ENCODE peak calls at places on chromosome 15, in eight cellular contexts. H is CD8-positive, alpha-beta memory T cell; Q is mesendoderm; I is cardiac muscle cell; N is body of pancreas; M is GM23338; O is ovary; F is psoas muscle. R is an unnamed sample.

GRCh38 chr15:80308002-80308401 is 56.0 kb upstream of the CTXND1 start:
- DNase-seq in H (no peak), Q (peak; percentile 69), I (no peak), N (no peak), M (peak; percentile 77), O (no peak), F (no peak), R (no peak)

GRCh38 chr15:83471307-83471866 is 24.2 kb downstream of the SH3GL3 start:
- DNase-seq in H (no peak), Q (no peak), I (no peak), N (no peak), M (no peak), O (no peak), F (no peak), R (no peak)

GRCh38 chr15:86773766-86774165 is 694.1 kb downstream of the AGBL1 start:
- DNase-seq in H (no peak), Q (no peak), I (no peak), N (no peak), M (peak; percentile 1), O (no peak), F (no peak), R (no peak)

GRCh38 chr15:79082363-79083070 is 8.1 kb downstream of the RASGRF1 start:
- DNase-seq in H (no peak), Q (no peak), I (no peak), N (no peak), M (no peak), O (no peak), F (no peak), R (no peak)

GRCh38 chr15:90213123-90213817 is 12.1 kb downstream of the SEMA4B start:
- DNase-seq in H (no peak), Q (peak; percentile 18), I (no peak), N (peak; percentile 93), M (no peak), O (no peak), F (no peak), R (peak; percentile 48)

GRCh38 chr15:25465835-25466234 is 27.0 kb upstream of the UBE3A start:
- DNase-seq in H (no peak), Q (no peak), I (no peak), N (no peak), M (no peak), O (no peak), F (no peak), R (no peak)

GRCh38 chr15:69574506-69574905 is 121.9 kb downstream of the RPLP1 start:
- DNase-seq in H (no peak), Q (no peak), I (no peak), N (no peak), M (no peak), O (no peak), F (no peak), R (no peak)

GRCh38 chr15:35705885-35706590 is 160.1 kb upstream of the DPH6 start:
- DNase-seq in H (no peak), Q (peak; percentile 29), I (no peak), N (peak; percentile 20), M (no peak), O (no peak), F (no peak), R (no peak)

GRCh38 chr15:98856540-98856907 is 151.1 kb downstream of the PGPEP1L start:
- DNase-seq in H (no peak), Q (no peak), I (no peak), N (no peak), M (no peak), O (no peak), F (no peak), R (peak; percentile 49)

GRCh38 chr15:29698030-29698701 is 124.1 kb downstream of the TJP1 start:
- DNase-seq in H (no peak), Q (peak; percentile 39), I (peak; percentile 19), N (no peak), M (no peak), O (no peak), F (no peak), R (peak; percentile 84)

GRCh38 chr15:60975951-60976350 is 253.2 kb downstream of the RORA start:
- DNase-seq in H (no peak), Q (peak; percentile 60), I (no peak), N (no peak), M (no peak), O (no peak), F (no peak), R (no peak)

GRCh38 chr15:73165844-73166243 is 113.6 kb downstream of the NEO1 start:
- DNase-seq in H (no peak), Q (no peak), I (no peak), N (no peak), M (no peak), O (no peak), F (no peak), R (peak; percentile 82)

GRCh38 chr15:38652183-38652794 is 87.7 kb upstream of the RASGRP1 start:
- DNase-seq in H (no peak), Q (no peak), I (no peak), N (no peak), M (no peak), O (no peak), F (no peak), R (no peak)

GRCh38 chr15:81274932-81275341 is 49.0 kb downstream of the STARD5 start:
- DNase-seq in H (peak; percentile 74), Q (peak; percentile 96), I (peak; percentile 96), N (peak; percentile 77), M (peak; percentile 95), O (peak; percentile 80), F (peak; percentile 81), R (peak; percentile 47)

GRCh38 chr15:25342629-25343028 is 96.2 kb downstream of the UBE3A start:
- DNase-seq in H (no peak), Q (no peak), I (no peak), N (no peak), M (peak; percentile 11), O (no peak), F (no peak), R (no peak)

GRCh38 chr15:29278436-29279099 is 8.9 kb upstream of the NSMCE3 start:
- DNase-seq in H (no peak), Q (no peak), I (peak; percentile 41), N (no peak), M (no peak), O (no peak), F (no peak), R (peak; percentile 77)

GRCh38 chr15:39444729-39445470 is 136.0 kb upstream of the THBS1 start:
- DNase-seq in H (no peak), Q (peak; percentile 46), I (peak; percentile 55), N (no peak), M (peak; percentile 44), O (no peak), F (peak; percentile 61), R (no peak)

DNA sequence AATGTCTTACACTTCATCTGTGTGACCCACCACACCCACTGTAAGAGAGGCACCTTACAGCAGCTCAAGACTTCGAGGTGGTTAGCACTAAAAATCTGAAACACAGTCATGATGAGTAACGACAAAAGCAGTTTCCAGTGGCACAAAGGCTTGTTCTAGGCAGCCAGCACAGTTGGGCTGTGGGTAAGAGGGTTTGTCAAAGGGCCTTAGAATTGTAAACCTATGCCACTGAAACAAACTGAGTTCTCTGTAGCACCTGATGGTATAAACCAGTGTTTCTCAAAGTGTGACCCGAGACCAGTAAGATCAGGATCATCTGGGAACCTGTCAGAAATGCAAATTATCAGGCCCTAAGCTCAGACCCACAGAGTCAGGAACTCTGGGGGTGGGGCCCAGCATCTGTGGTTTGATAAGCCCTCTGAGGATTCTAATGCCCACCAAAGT is 36.5 kb downstream of the DAPK2 start:
- DNase-seq in H (peak; percentile 30), Q (no peak), I (no peak), N (no peak), M (no peak), O (no peak), F (no peak), R (peak; percentile 53)
- H3K4me1 ChIP-seq in H (peaks cover 33% of the 10 kb centered on the region), Q (no peaks in the 10 kb centered on the region), I (peaks cover 7% of the 10 kb centered on the region), N (peaks cover 41% of the 10 kb centered on the region), M (no peaks in the 10 kb centered on the region), O (no peaks in the 10 kb centered on the region), F (peaks cover 73% of the 10 kb centered on the region), R (peaks cover 52% of the 10 kb centered on the region)

DNA sequence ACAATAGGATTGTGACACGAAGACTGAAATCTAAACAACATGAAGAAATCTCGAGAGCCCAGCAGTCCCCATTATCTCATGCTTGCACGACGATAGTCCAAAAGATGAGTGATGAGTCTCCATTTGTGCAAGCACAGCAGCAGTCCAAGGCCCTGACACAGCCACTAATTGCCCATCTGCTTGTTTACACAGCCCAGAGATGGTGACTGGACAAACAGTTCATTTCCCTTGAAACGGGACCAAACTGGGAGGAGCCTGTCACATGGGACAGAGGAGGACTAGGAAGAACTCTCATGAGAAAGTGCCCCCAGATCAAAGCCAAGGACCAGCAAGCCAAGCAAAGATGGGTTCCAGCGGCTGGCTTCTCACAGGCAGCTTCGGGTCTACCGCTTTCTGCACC is 121.0 kb downstream of the GREM1 start:
- DNase-seq in H (no peak), Q (no peak), I (peak; percentile 48), N (peak; percentile 43), M (no peak), O (no peak), F (peak; percentile 59), R (no peak)
- H3K27ac ChIP-seq in H (no peak overlapping the region), Q (no peak overlapping the region), I (no peak overlapping the region), N (no peak overlapping the region), M (no peak overlapping the region), O (no peak overlapping the region), F (no peak overlapping the region), R (no peak overlapping the region)

DNA sequence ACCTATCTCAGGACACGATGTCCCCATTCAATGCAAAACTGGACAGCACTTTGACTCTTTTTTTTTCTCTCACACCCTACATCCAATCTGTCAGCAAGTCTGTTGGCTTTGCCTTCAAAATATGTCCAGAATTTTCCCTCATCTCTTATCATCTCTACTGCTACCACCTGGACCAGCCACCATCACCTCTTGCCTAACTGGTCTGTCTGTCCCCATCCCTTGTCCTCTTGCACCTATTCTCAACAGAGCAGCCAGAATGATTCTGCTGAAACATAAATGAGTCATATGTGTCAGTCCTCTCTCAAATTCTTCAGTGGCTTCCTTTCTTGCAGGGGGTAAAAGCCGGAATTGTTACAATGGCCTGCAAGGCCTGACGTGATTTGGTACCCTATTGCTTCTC is 105.8 kb downstream of the CYP19A1 start:
- DNase-seq in H (no peak), Q (no peak), I (no peak), N (no peak), M (no peak), O (no peak), F (no peak), R (no peak)
- H3K27me3 ChIP-seq in H (peaks cover 3% of the 10 kb centered on the region), Q (no peaks in the 10 kb centered on the region), I (no peaks in the 10 kb centered on the region), N (no peaks in the 10 kb centered on the region), M (no peaks in the 10 kb centered on the region), O (no peaks in the 10 kb centered on the region), F (no peaks in the 10 kb centered on the region), R (peaks cover 26% of the 10 kb centered on the region)

GRCh38 chr15:68113751-68114150 is 59.6 kb downstream of the PIAS1 start:
- DNase-seq in H (no peak), Q (no peak), I (no peak), N (no peak), M (no peak), O (no peak), F (no peak), R (no peak)

GRCh38 chr15:68112711-68113110 is 58.6 kb downstream of the PIAS1 start:
- DNase-seq in H (no peak), Q (no peak), I (no peak), N (no peak), M (no peak), O (no peak), F (no peak), R (no peak)

GRCh38 chr15:68114840-68115239 is 60.7 kb downstream of the PIAS1 start:
- DNase-seq in H (no peak), Q (no peak), I (no peak), N (no peak), M (no peak), O (no peak), F (no peak), R (no peak)

GRCh38 chr15:68114356-68114755 is 60.2 kb downstream of the PIAS1 start:
- DNase-seq in H (no peak), Q (no peak), I (peak; percentile 33), N (no peak), M (no peak), O (no peak), F (no peak), R (no peak)

GRCh38 chr15:68113273-68113672 is 59.2 kb downstream of the PIAS1 start:
- DNase-seq in H (no peak), Q (no peak), I (peak; percentile 35), N (no peak), M (no peak), O (no peak), F (no peak), R (no peak)
- H3K4me1 ChIP-seq in H (peaks cover 29% of the 10 kb centered on the region), Q (no peaks in the 10 kb centered on the region), I (peaks cover 18% of the 10 kb centered on the region), N (peaks cover 36% of the 10 kb centered on the region), M (no peaks in the 10 kb centered on the region), O (peaks cover 9% of the 10 kb centered on the region), F (peaks cover 36% of the 10 kb centered on the region), R (peaks cover 16% of the 10 kb centered on the region)

R was measured in foreskin keratinocyte.